ENCODE peak calls at places on chromosomes 1 and 21, in six cellular contexts. X is stimulated activated CD4-positive, alpha-beta T cell treated with anti-CD3 and anti-CD28 coated beads, Interleukin-1b, Interleukin-23, amount 100 ng/mL, for 24 hours; E is colonic mucosa; Y is chondrocyte; L is GOT3; R is A172. F is an unnamed sample.

GRCh38 chr21:41819236-41819855 is 52.5 kb upstream of the RIPK4 start:
- DNase-seq in X (no peak), E (no peak), Y (no peak), L (no peak), R (no peak), F (no peak)

GRCh38 chr1:228029281-228029680 is 22.5 kb downstream of the WNT3A start:
- DNase-seq in X (no peak), E (no peak), Y (peak), L (no peak), R (no peak), F (no peak)

GRCh38 chr1:240854367-240854766 is 242.4 kb upstream of the GREM2 start:
- DNase-seq in X (no peak), E (no peak), Y (no peak), L (no peak), R (peak), F (no peak)

GRCh38 chr1:160206421-160207117 is 1.4 kb downstream of the PEA15 start:
- DNase-seq in X (no peak), E (no peak), Y (no peak), L (no peak), R (peak), F (no peak)

GRCh38 chr1:47399138-47399840 is 16.8 kb upstream of the FOXE3 start:
- DNase-seq in X (no peak), E (no peak), Y (no peak), L (no peak), R (no peak), F (no peak)

GRCh38 chr1:10784998-10785854 is 11.2 kb downstream of the CASZ1 start:
- DNase-seq in X (no peak), E (no peak), Y (peak), L (no peak), R (no peak), F (no peak)

GRCh38 chr1:1014896-1015681 is 1.8 kb downstream of the ISG15 start:
- DNase-seq in X (no peak), E (no peak), Y (no peak), L (no peak), R (no peak), F (no peak)

GRCh38 chr1:173052681-173053196 is 2.0 kb upstream of the TNFSF18 start:
- DNase-seq in X (no peak), E (peak), Y (no peak), L (no peak), R (peak), F (no peak)

GRCh38 chr1:234970731-234971476 is 157.7 kb downstream of the TOMM20 start:
- DNase-seq in X (no peak), E (peak), Y (no peak), L (peak), R (peak), F (peak)

GRCh38 chr1:160956966-160957365 is 2.4 kb upstream of the ITLN2 start:
- DNase-seq in X (no peak), E (no peak), Y (no peak), L (no peak), R (no peak), F (no peak)

GRCh38 chr1:222852326-222852725 is 37.5 kb downstream of the DISP1 start:
- DNase-seq in X (no peak), E (no peak), Y (no peak), L (no peak), R (peak), F (no peak)

GRCh38 chr1:43300661-43301094 is at the start of gene TIE1:
- DNase-seq in X (no peak), E (no peak), Y (peak), L (no peak), R (no peak), F (no peak)

GRCh38 chr1:187816646-187817045 is 987.9 kb downstream of the PLA2G4A start:
- DNase-seq in X (no peak), E (no peak), Y (no peak), L (no peak), R (no peak), F (no peak)

GRCh38 chr1:211490821-211491415 is 1.0 kb downstream of the RD3 start:
- DNase-seq in X (no peak), E (no peak), Y (no peak), L (no peak), R (no peak), F (no peak)

GRCh38 chr1:208433086-208433485 is 188.9 kb upstream of the PLXNA2 start:
- DNase-seq in X (no peak), E (no peak), Y (no peak), L (no peak), R (peak), F (no peak)

GRCh38 chr1:76144233-76144632 is 69.7 kb downstream of the ST6GALNAC3 start:
- DNase-seq in X (no peak), E (no peak), Y (no peak), L (no peak), R (no peak), F (no peak)

GRCh38 chr21:43943512-43944110 is 68.5 kb upstream of the TRAPPC10 start:
- DNase-seq in X (no peak), E (no peak), Y (no peak), L (no peak), R (no peak), F (no peak)

GRCh38 chr1:3785045-3785444 is 11.3 kb downstream of the LRRC47 start:
- DNase-seq in X (no peak), E (peak), Y (no peak), L (no peak), R (no peak), F (no peak)

GRCh38 chr1:91555074-91555730 is 54.6 kb downstream of the CDC7 start:
- DNase-seq in X (no peak), E (no peak), Y (no peak), L (no peak), R (peak), F (no peak)

GRCh38 chr1:104795931-104796330 is 1046.2 kb downstream of the AMY1C start:
- DNase-seq in X (no peak), E (no peak), Y (no peak), L (no peak), R (no peak), F (no peak)

GRCh38 chr1:30317921-30318320 is 405.5 kb downstream of the MATN1 start:
- DNase-seq in X (no peak), E (no peak), Y (peak), L (no peak), R (no peak), F (no peak)

GRCh38 chr1:111843177-111843576 is 87.5 kb downstream of the DDX20 start:
- DNase-seq in X (no peak), E (no peak), Y (no peak), L (no peak), R (no peak), F (no peak)

GRCh38 chr1:63155437-63155836 is 166.9 kb upstream of the FOXD3 start:
- DNase-seq in X (no peak), E (no peak), Y (no peak), L (no peak), R (no peak), F (no peak)

GRCh38 chr21:41745971-41746743 is 20.7 kb downstream of the RIPK4 start:
- DNase-seq in X (no peak), E (no peak), Y (no peak), L (no peak), R (no peak), F (no peak)

F was measured in NCI-H774.